ENCODE peak calls at places on chromosome 16, in seven cellular contexts. E is PC-9, F is kidney, J is HAP-1, I is nucleus accumbens, W is HEK293T, S is NB4. L is an unnamed sample.

GRCh38 chr16:10231563-10231962 is 49.3 kb upstream of the GRIN2A start:
- DNase-seq in E (no peak), F (no peak), J (no peak), I (no peak), W (no peak), S (no peak), L (no peak)

GRCh38 chr16:70685061-70685937 is 554 bp downstream of the MTSS2 start:
- DNase-seq in E (no peak), F (peak), J (peak), I (no peak), W (peak), S (peak), L (no peak)

GRCh38 chr16:90010676-90011075 is 8.6 kb downstream of the DBNDD1 start:
- DNase-seq in E (no peak), F (no peak), J (no peak), I (no peak), W (no peak), S (no peak), L (no peak)

GRCh38 chr16:77951788-77952187 is 70.6 kb upstream of the CLEC3A start:
- DNase-seq in E (no peak), F (no peak), J (no peak), I (no peak), W (peak), S (peak), L (peak)

GRCh38 chr16:64180136-64180900 is 941.5 kb downstream of the CDH11 start:
- DNase-seq in E (no peak), F (no peak), J (no peak), I (no peak), W (no peak), S (no peak), L (no peak)

GRCh38 chr16:14399397-14400284 is 230.4 kb downstream of the PARN start:
- DNase-seq in E (peak), F (no peak), J (no peak), I (peak), W (no peak), S (peak), L (peak)

GRCh38 chr16:70769131-70769530 is 31.8 kb downstream of the VAC14 start:
- DNase-seq in E (no peak), F (no peak), J (no peak), I (no peak), W (no peak), S (no peak), L (no peak)

GRCh38 chr16:87297918-87298631 is 19.1 kb downstream of the C16orf95 start:
- DNase-seq in E (no peak), F (no peak), J (peak), I (peak), W (peak), S (peak), L (no peak)

GRCh38 chr16:67504190-67505021 is 21.1 kb upstream of the AGRP start:
- DNase-seq in E (no peak), F (peak), J (no peak), I (no peak), W (no peak), S (no peak), L (peak)

GRCh38 chr16:83470406-83470805 is 337.4 kb upstream of the HSBP1 start:
- DNase-seq in E (no peak), F (no peak), J (no peak), I (no peak), W (no peak), S (peak), L (no peak)

GRCh38 chr16:46706642-46707041 is 17.2 kb downstream of the ORC6 start:
- DNase-seq in E (no peak), F (no peak), J (no peak), I (no peak), W (no peak), S (no peak), L (no peak)

GRCh38 chr16:27778926-27779570 is 229.1 kb downstream of the KATNIP start:
- DNase-seq in E (no peak), F (peak), J (no peak), I (no peak), W (no peak), S (no peak), L (no peak)

GRCh38 chr16:12091569-12092346 is 115.2 kb downstream of the SNX29 start:
- DNase-seq in E (no peak), F (peak), J (no peak), I (no peak), W (no peak), S (no peak), L (no peak)

GRCh38 chr16:85228463-85228862 is 116.2 kb upstream of the CIBAR2 start:
- DNase-seq in E (no peak), F (no peak), J (no peak), I (no peak), W (no peak), S (no peak), L (no peak)

GRCh38 chr16:87841608-87842208 is 27.6 kb downstream of the SLC7A5 start:
- DNase-seq in E (no peak), F (no peak), J (no peak), I (no peak), W (no peak), S (no peak), L (no peak)

GRCh38 chr16:49462989-49463371 is 89.4 kb downstream of the C16orf78 start:
- DNase-seq in E (no peak), F (no peak), J (no peak), I (no peak), W (no peak), S (no peak), L (peak)

GRCh38 chr16:24729967-24730815 is 740 bp downstream of the TNRC6A start:
- DNase-seq in E (peak), F (no peak), J (peak), I (no peak), W (peak), S (peak), L (peak)

GRCh38 chr16:67857547-67858233 is 10.2 kb upstream of the CENPT start:
- DNase-seq in E (peak), F (peak), J (peak), I (no peak), W (no peak), S (peak), L (no peak)

GRCh38 chr16:71537643-71538042 is 11.4 kb downstream of the CHST4 start:
- DNase-seq in E (peak), F (peak), J (peak), I (no peak), W (peak), S (peak), L (peak)

GRCh38 chr16:74309789-74310781 is 13.5 kb downstream of the PSMD7 start:
- DNase-seq in E (peak), F (no peak), J (peak), I (no peak), W (peak), S (peak), L (peak)

GRCh38 chr16:88706965-88707871 is 915 bp downstream of the CTU2 start:
- DNase-seq in E (no peak), F (no peak), J (no peak), I (no peak), W (no peak), S (no peak), L (peak)

GRCh38 chr16:26111900-26112299 is 420.1 kb downstream of the HS3ST4 start:
- DNase-seq in E (no peak), F (no peak), J (no peak), I (no peak), W (no peak), S (peak), L (no peak)

GRCh38 chr16:67943619-67944503 is at the start of gene LCAT:
- DNase-seq in E (no peak), F (peak), J (no peak), I (peak), W (no peak), S (no peak), L (no peak)

GRCh38 chr16:24846548-24847357 is 990 bp downstream of the SLC5A11 start:
- DNase-seq in E (no peak), F (no peak), J (no peak), I (no peak), W (no peak), S (no peak), L (no peak)

GRCh38 chr16:54370653-54371052 is 84.1 kb upstream of the IRX3 start:
- DNase-seq in E (no peak), F (no peak), J (no peak), I (no peak), W (no peak), S (no peak), L (no peak)

GRCh38 chr16:66520406-66521194 is 29.3 kb downstream of the TK2 start:
- DNase-seq in E (peak), F (no peak), J (no peak), I (no peak), W (no peak), S (peak), L (peak)

GRCh38 chr16:51818342-51818944 is 667.4 kb upstream of the SALL1 start:
- DNase-seq in E (no peak), F (no peak), J (peak), I (no peak), W (peak), S (peak), L (no peak)

GRCh38 chr16:50711862-50712567 is 18.6 kb downstream of the NOD2 start:
- DNase-seq in E (no peak), F (no peak), J (no peak), I (peak), W (no peak), S (no peak), L (no peak)

L was measured in MM.1S.